ENCODE peak calls at places on chromosomes 7 and 10, in ten cellular contexts. F, V, A, W, C, Z, S, I, U and N are unnamed samples.

GRCh38 chr10:3776796-3777571 is 8.0 kb downstream of the KLF6 start:
- DNase-seq in F (peak), V (no peak), A (peak), W (peak), C (no peak), Z (peak), S (no peak), I (peak), U (peak), N (peak)

GRCh38 chr10:88318803-88319202 is 264.3 kb downstream of the RNLS start:
- DNase-seq in F (no peak), V (no peak), A (peak), W (no peak), C (no peak), Z (peak), S (peak), I (no peak), U (peak), N (peak)

GRCh38 chr7:23349484-23350157 is 50.5 kb downstream of the MALSU1 start:
- DNase-seq in F (peak), V (no peak), A (no peak), W (no peak), C (no peak), Z (no peak), S (no peak), I (no peak), U (peak), N (no peak)

GRCh38 chr10:46228076-46229071 is 58.4 kb upstream of the ANTXRL start:
- DNase-seq in F (peak), V (peak), A (peak), W (peak), C (no peak), Z (peak), S (peak), I (peak), U (peak), N (peak)

GRCh38 chr10:3828404-3829192 is 43.6 kb upstream of the KLF6 start:
- DNase-seq in F (peak), V (no peak), A (peak), W (no peak), C (no peak), Z (peak), S (peak), I (peak), U (peak), N (no peak)

GRCh38 chr10:127123626-127124025 is 72.8 kb downstream of the INSYN2A start:
- DNase-seq in F (no peak), V (no peak), A (no peak), W (no peak), C (no peak), Z (no peak), S (no peak), I (peak), U (no peak), N (no peak)

GRCh38 chr7:100119701-100120517 is 475 bp downstream of the CNPY4 start:
- DNase-seq in F (peak), V (no peak), A (peak), W (peak), C (peak), Z (peak), S (peak), I (no peak), U (peak), N (peak)

GRCh38 chr10:79070091-79070610 is 1.4 kb downstream of the ZMIZ1 start:
- DNase-seq in F (no peak), V (no peak), A (no peak), W (peak), C (no peak), Z (peak), S (no peak), I (no peak), U (peak), N (peak)

GRCh38 chr7:36047254-36047653 is 105.8 kb upstream of the EEPD1 start:
- DNase-seq in F (no peak), V (no peak), A (no peak), W (no peak), C (no peak), Z (no peak), S (no peak), I (no peak), U (peak), N (no peak)

GRCh38 chr10:33157108-33157507 is 177.4 kb downstream of the NRP1 start:
- DNase-seq in F (peak), V (no peak), A (no peak), W (no peak), C (no peak), Z (no peak), S (no peak), I (peak), U (peak), N (no peak)

GRCh38 chr10:86313621-86314041 is 53.0 kb downstream of the GRID1 start:
- DNase-seq in F (no peak), V (no peak), A (no peak), W (no peak), C (no peak), Z (no peak), S (no peak), I (no peak), U (no peak), N (no peak)

GRCh38 chr10:114471906-114472873 is 67.9 kb upstream of the AFAP1L2 start:
- DNase-seq in F (no peak), V (no peak), A (no peak), W (no peak), C (no peak), Z (no peak), S (no peak), I (no peak), U (no peak), N (peak)

GRCh38 chr10:48691812-48692528 is 7.3 kb downstream of the WDFY4 start:
- DNase-seq in F (no peak), V (no peak), A (no peak), W (no peak), C (no peak), Z (no peak), S (no peak), I (no peak), U (no peak), N (no peak)

GRCh38 chr7:96953676-96954513 is 51.5 kb upstream of the DLX6 start:
- DNase-seq in F (no peak), V (no peak), A (no peak), W (no peak), C (no peak), Z (no peak), S (no peak), I (no peak), U (no peak), N (no peak)

GRCh38 chr7:30743371-30744074 is 8.4 kb upstream of the INMT start:
- DNase-seq in F (peak), V (no peak), A (no peak), W (no peak), C (no peak), Z (peak), S (peak), I (no peak), U (peak), N (no peak)

GRCh38 chr7:132475669-132476116 is 100.6 kb downstream of the PLXNA4 start:
- DNase-seq in F (no peak), V (no peak), A (no peak), W (no peak), C (peak), Z (no peak), S (no peak), I (no peak), U (no peak), N (peak)

GRCh38 chr10:117240730-117241529 is at the start of gene SLC18A2:
- DNase-seq in F (no peak), V (peak), A (no peak), W (no peak), C (no peak), Z (no peak), S (no peak), I (no peak), U (no peak), N (peak)

GRCh38 chr7:121302214-121302745 is 26.5 kb upstream of the WNT16 start:
- DNase-seq in F (peak), V (no peak), A (no peak), W (no peak), C (no peak), Z (no peak), S (peak), I (peak), U (peak), N (no peak)

GRCh38 chr7:111090834-111091233 is at the start of gene LRRN3:
- DNase-seq in F (peak), V (peak), A (peak), W (peak), C (peak), Z (no peak), S (no peak), I (no peak), U (peak), N (peak)

GRCh38 chr7:23938937-23939552 is 229.0 kb downstream of the STK31 start:
- DNase-seq in F (peak), V (peak), A (no peak), W (no peak), C (no peak), Z (peak), S (peak), I (no peak), U (peak), N (peak)

GRCh38 chr10:70849582-70850016 is 33.9 kb downstream of the SGPL1 start:
- DNase-seq in F (peak), V (no peak), A (no peak), W (no peak), C (no peak), Z (no peak), S (no peak), I (peak), U (peak), N (no peak)

GRCh38 chr7:41029072-41029492 is 673.8 kb downstream of the INHBA start:
- DNase-seq in F (peak), V (no peak), A (no peak), W (no peak), C (peak), Z (no peak), S (no peak), I (peak), U (peak), N (no peak)

GRCh38 chr7:122485841-122486240 is 181.3 kb upstream of the FEZF1 start:
- DNase-seq in F (peak), V (no peak), A (no peak), W (no peak), C (no peak), Z (no peak), S (no peak), I (peak), U (no peak), N (no peak)

GRCh38 chr7:1986366-1987083 is 246.2 kb downstream of the MAD1L1 start:
- DNase-seq in F (no peak), V (no peak), A (peak), W (peak), C (no peak), Z (no peak), S (no peak), I (no peak), U (no peak), N (no peak)

GRCh38 chr7:40356871-40357676 is 222.3 kb downstream of the SUGCT start:
- DNase-seq in F (no peak), V (no peak), A (no peak), W (no peak), C (no peak), Z (no peak), S (no peak), I (no peak), U (peak), N (no peak)

GRCh38 chr10:15558136-15558535 is 161.6 kb downstream of the ITGA8 start:
- DNase-seq in F (peak), V (no peak), A (no peak), W (no peak), C (no peak), Z (no peak), S (no peak), I (peak), U (peak), N (no peak)

GRCh38 chr10:50928190-50928552 is 42.7 kb upstream of the A1CF start:
- DNase-seq in F (no peak), V (no peak), A (no peak), W (no peak), C (no peak), Z (no peak), S (no peak), I (no peak), U (no peak), N (no peak)

GRCh38 chr7:28018851-28019465 is 161.6 kb downstream of the JAZF1 start:
- DNase-seq in F (no peak), V (no peak), A (no peak), W (no peak), C (no peak), Z (peak), S (no peak), I (no peak), U (no peak), N (no peak)

GRCh38 chr7:157018997-157019591 is 8.6 kb upstream of the MNX1 start:
- DNase-seq in F (no peak), V (no peak), A (no peak), W (peak), C (no peak), Z (no peak), S (no peak), I (no peak), U (no peak), N (peak)

GRCh38 chr10:130393342-130393741 is 257.2 kb downstream of the GLRX3 start:
- DNase-seq in F (no peak), V (no peak), A (no peak), W (no peak), C (no peak), Z (no peak), S (no peak), I (no peak), U (no peak), N (no peak)

GRCh38 chr10:111875760-111876159 is 307.8 kb downstream of the GPAM start:
- DNase-seq in F (no peak), V (no peak), A (no peak), W (no peak), C (no peak), Z (no peak), S (no peak), I (peak), U (no peak), N (no peak)

GRCh38 chr7:158050441-158051371 is 536.9 kb downstream of the PTPRN2 start:
- DNase-seq in F (no peak), V (no peak), A (no peak), W (no peak), C (no peak), Z (no peak), S (no peak), I (no peak), U (no peak), N (no peak)

GRCh38 chr7:73451780-73452398 is 18.3 kb downstream of the FZD9 start:
- DNase-seq in F (peak), V (peak), A (peak), W (no peak), C (no peak), Z (peak), S (peak), I (no peak), U (peak), N (peak)

GRCh38 chr7:93980744-93981479 is 23.2 kb downstream of the BET1 start:
- DNase-seq in F (no peak), V (no peak), A (no peak), W (no peak), C (no peak), Z (no peak), S (peak), I (no peak), U (no peak), N (no peak)

GRCh38 chr10:84429926-84430520 is 101.6 kb downstream of the CCSER2 start:
- DNase-seq in F (peak), V (no peak), A (peak), W (peak), C (no peak), Z (peak), S (peak), I (no peak), U (peak), N (peak)

GRCh38 chr7:87628780-87629569 is 777 bp downstream of the RUNDC3B start:
- DNase-seq in F (no peak), V (no peak), A (peak), W (peak), C (no peak), Z (peak), S (peak), I (no peak), U (peak), N (peak)